ENCODE peak calls at places on chromosome 18, in five cellular contexts. Q, U, L, F and P are unnamed samples. For H3K36me3, the result is how much of the 10 kb centered on the place peaks cover.

GRCh38 chr18:50457639-50458038 is 82.8 kb downstream of the SKA1 start:
- DNase-seq in Q (no peak), U (no peak), L (no peak), F (no peak), P (no peak)

GRCh38 chr18:27717816-27718215 is 459.1 kb downstream of the CDH2 start:
- DNase-seq in Q (no peak), U (no peak), L (no peak), F (no peak), P (no peak)

GRCh38 chr18:56284319-56284718 is 354.1 kb downstream of the TXNL1 start:
- DNase-seq in Q (no peak), U (no peak), L (no peak), F (no peak), P (no peak)

GRCh38 chr18:55549474-55550104 is 38.4 kb downstream of the TCF4 start:
- DNase-seq in Q (no peak), U (no peak), L (no peak), F (no peak), P (no peak)

GRCh38 chr18:60040966-60041365 is 141.2 kb downstream of the PMAIP1 start:
- DNase-seq in Q (no peak), U (no peak), L (no peak), F (no peak), P (no peak)

GRCh38 chr18:35502062-35502461 is 4.3 kb upstream of the INO80C start:
- DNase-seq in Q (no peak), U (no peak), L (no peak), F (no peak), P (no peak)

GRCh38 chr18:47251289-47252120 is at the start of gene SKOR2:
- DNase-seq in Q (no peak), U (no peak), L (no peak), F (no peak), P (no peak)

GRCh38 chr18:23542471-23542870 is 39.2 kb downstream of the RMC1 start:
- DNase-seq in Q (no peak), U (no peak), L (no peak), F (no peak), P (no peak)

GRCh38 chr18:78528437-78529228 is 451.0 kb upstream of the SALL3 start:
- DNase-seq in Q (no peak), U (no peak), L (no peak), F (no peak), P (no peak)

GRCh38 chr18:35478520-35479435 is 19.0 kb downstream of the INO80C start:
- DNase-seq in Q (no peak), U (no peak), L (no peak), F (no peak), P (no peak)

GRCh38 chr18:1585881-1586488 is 681.3 kb downstream of the ADCYAP1 start:
- DNase-seq in Q (no peak), U (no peak), L (no peak), F (no peak), P (no peak)

GRCh38 chr18:8988262-8988871 is 114.1 kb upstream of the NDUFV2 start:
- DNase-seq in Q (peak), U (peak), L (peak), F (no peak), P (peak)

GRCh38 chr18:36808681-36809080 is 20.1 kb downstream of the TPGS2 start:
- DNase-seq in Q (no peak), U (no peak), L (no peak), F (no peak), P (no peak)
- H3K36me3 ChIP-seq in Q (under half), U (under half), L (under half), F (under half), P (under half)

GRCh38 chr18:57984490-57985109 is 59.4 kb upstream of the NEDD4L start:
- DNase-seq in Q (no peak), U (no peak), L (no peak), F (no peak), P (no peak)
- TF ChIP-seq CTCF in Q (no peak), U (no peak), L (no peak), F (no peak), P (no peak)

GRCh38 chr18:79938196-79938595 is 13.3 kb downstream of the SLC66A2 start:
- DNase-seq in Q (peak), U (no peak), L (no peak), F (no peak), P (no peak)
- H3K4me3 ChIP-seq in Q (no peak), U (no peak), L (no peak), F (no peak), P (no peak)

DNA sequence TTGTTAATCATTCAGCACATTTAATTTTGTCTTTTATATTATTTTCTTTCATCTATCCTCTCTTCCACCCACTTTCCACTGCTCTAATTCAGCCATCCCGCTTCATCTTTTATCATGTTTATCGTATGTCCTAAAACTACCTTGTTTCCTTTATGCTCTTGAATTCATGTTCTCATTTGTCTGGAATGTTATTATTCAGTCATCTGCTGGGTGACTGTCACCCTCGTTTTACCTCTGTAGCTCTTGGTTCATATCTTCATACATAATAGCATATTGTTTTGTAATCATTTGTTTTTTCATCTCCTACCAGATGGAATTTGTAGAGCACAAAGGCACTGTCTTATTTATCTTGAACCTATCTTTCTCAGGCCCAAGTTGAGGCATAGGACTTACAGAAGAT is 37.0 kb downstream of the SMCHD1 start:
- DNase-seq in Q (no peak), U (no peak), L (no peak), F (no peak), P (no peak)
- H3K36me3 ChIP-seq in Q (half or more), U (under half), L (half or more), F (under half), P (under half)

DNA sequence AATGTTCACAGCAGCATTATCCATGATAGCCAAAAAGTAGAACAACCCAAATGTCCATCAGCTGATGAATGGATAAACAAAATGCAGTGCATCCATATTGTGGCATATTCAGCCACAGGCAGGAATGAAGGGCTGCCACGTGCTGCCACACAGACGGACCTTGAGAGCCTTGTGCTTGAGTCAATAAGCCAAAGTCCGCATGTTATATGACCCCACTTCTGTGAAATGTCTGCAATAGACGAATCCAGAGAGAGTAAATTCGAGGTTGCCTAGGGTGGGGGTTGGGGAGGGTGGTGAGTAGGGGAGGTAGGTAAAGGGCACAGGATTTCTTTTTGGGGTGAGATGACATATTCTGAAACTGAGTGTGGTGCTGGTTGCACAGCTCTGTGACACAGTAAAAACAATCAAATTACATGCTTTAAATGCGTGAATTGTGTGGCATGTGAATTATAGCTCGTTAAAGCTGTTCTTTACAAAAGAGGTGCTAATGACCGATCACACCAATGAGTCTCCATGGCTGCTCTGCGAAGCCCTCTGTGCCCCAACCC is 38.9 kb upstream of the LDLRAD4 start:
- DNase-seq in Q (no peak), U (no peak), L (no peak), F (no peak), P (no peak)
- TF ChIP-seq CTCF in Q (no peak), U (no peak), L (no peak), F (no peak), P (no peak)

GRCh38 chr18:48924621-48925601 is 25.9 kb downstream of the SMAD7 start:
- DNase-seq in Q (peak), U (no peak), L (no peak), F (no peak), P (no peak)
- H3K4me3 ChIP-seq in Q (peak), U (peak), L (peak), F (no peak), P (no peak)

DNA sequence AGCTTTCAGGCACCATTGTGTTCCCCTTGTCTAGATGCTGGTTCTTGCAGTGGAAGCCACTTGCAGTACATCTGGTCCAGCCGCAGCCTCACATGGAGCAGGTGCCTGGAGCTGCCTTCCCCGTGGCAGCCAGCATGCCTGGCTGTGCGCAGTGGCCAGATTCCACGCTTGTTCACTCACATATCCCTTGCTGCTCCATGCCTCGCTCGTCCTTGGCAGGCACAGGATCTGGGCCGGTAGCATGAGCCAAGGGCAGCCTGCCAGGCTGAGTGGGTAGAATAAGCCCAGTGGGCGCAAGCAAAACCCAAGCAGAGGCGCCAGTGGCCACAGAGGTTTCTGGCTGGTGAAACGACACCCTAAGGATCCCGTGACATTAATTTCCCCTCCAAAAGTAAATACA is 20.6 kb downstream of the TMX3 start:
- DNase-seq in Q (peak), U (no peak), L (no peak), F (no peak), P (no peak)
- H3K36me3 ChIP-seq in Q (half or more), U (under half), L (half or more), F (under half), P (under half)

DNA sequence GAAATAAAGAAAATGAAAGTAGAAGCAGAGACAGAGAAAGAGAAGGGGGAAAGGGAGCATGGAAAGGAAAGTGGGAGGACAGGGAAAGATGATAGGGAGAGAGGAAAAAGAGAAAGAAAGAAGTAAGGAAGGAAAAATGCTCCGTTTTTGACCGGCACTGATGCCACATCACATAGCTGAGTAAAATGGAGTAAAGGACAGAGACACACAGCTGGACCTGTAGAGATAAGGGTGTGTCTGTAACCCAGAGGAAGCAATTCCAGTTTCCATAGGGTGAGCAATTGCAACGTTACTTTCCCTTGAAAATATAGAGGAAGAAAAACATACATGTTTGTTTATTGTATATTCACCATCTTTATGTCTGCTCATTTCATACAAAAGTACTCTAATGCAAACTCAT is 1866.9 kb upstream of the PIK3C3 start:
- DNase-seq in Q (no peak), U (no peak), L (no peak), F (no peak), P (no peak)
- TF ChIP-seq CTCF in Q (no peak), U (no peak), L (no peak), F (no peak), P (no peak)

DNA sequence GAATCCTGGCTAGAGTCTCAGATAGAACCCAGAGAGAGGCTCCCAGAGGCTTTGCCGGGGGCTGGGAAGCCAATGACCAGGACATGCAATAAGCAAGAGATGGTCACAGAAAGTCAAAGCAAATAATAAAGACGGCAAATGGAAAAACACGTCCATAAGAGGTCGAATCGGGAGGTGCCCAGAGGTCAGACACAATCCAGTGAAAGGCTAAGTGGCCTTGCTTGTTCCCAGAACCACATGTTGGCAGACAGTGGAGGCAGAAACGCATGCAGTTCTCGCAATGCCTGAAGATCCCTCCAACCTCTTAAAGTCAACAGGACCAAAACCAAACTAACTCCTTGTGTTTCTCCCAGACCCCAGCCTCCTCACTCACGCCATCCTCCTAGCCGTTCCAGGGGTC is 3.0 kb downstream of the CYB5A start:
- DNase-seq in Q (no peak), U (no peak), L (no peak), F (no peak), P (no peak)
- H3K4me3 ChIP-seq in Q (no peak), U (no peak), L (peak), F (no peak), P (peak)